ENCODE peak calls at places on chromosome X, in eight cellular contexts. One of them, this sample, is unnamed.
A peak's percentile ranks its signal among the peaks of the same experiment; 100 is the strongest.

GRCh38 chrX:25976683-25977310 is 161.3 kb upstream of the MAGEB18 start:
- DNase-seq in IMR-90: no peak
- DNase-seq in uterus: no peak
- DNase-seq in tibial nerve: no peak
- DNase-seq in body of pancreas: no peak
- DNase-seq in BE2C: peak; percentile 11
- DNase-seq in heart left ventricle: no peak
- DNase-seq in right lobe of liver: no peak
- DNase-seq in this sample: peak; percentile 1

GRCh38 chrX:130174051-130174704 is 2.4 kb downstream of the RAB33A start:
- DNase-seq in IMR-90: peak; percentile 81
- DNase-seq in uterus: peak; percentile 41
- DNase-seq in tibial nerve: peak; percentile 36
- DNase-seq in body of pancreas: no peak
- DNase-seq in BE2C: peak; percentile 52
- DNase-seq in heart left ventricle: peak; percentile 32
- DNase-seq in right lobe of liver: no peak
- DNase-seq in this sample: no peak

GRCh38 chrX:152908486-152908885 is 10.6 kb downstream of the ZNF185 start:
- DNase-seq in IMR-90: no peak
- DNase-seq in uterus: no peak
- DNase-seq in tibial nerve: no peak
- DNase-seq in body of pancreas: no peak
- DNase-seq in BE2C: no peak
- DNase-seq in heart left ventricle: no peak
- DNase-seq in right lobe of liver: no peak
- DNase-seq in this sample: no peak

GRCh38 chrX:1661048-1661921 is 46.4 kb downstream of the ASMT start:
- DNase-seq in IMR-90: no peak
- DNase-seq in uterus: peak; percentile 21
- DNase-seq in tibial nerve: peak; percentile 15
- DNase-seq in body of pancreas: no peak
- DNase-seq in BE2C: no peak
- DNase-seq in heart left ventricle: peak; percentile 17
- DNase-seq in right lobe of liver: peak; percentile 66
- DNase-seq in this sample: peak; percentile 92

GRCh38 chrX:120795301-120795700 is 80.4 kb downstream of the CT47B1 start:
- DNase-seq in IMR-90: no peak
- DNase-seq in uterus: no peak
- DNase-seq in tibial nerve: no peak
- DNase-seq in body of pancreas: no peak
- DNase-seq in BE2C: no peak
- DNase-seq in heart left ventricle: no peak
- DNase-seq in right lobe of liver: no peak
- DNase-seq in this sample: no peak

GRCh38 chrX:155020591-155020990 is 1.9 kb downstream of the F8 start:
- DNase-seq in IMR-90: no peak
- DNase-seq in uterus: no peak
- DNase-seq in tibial nerve: no peak
- DNase-seq in body of pancreas: no peak
- DNase-seq in BE2C: no peak
- DNase-seq in heart left ventricle: no peak
- DNase-seq in right lobe of liver: no peak
- DNase-seq in this sample: no peak

GRCh38 chrX:154712781-154713391 is 38.0 kb downstream of the GAB3 start:
- DNase-seq in IMR-90: peak; percentile 73
- DNase-seq in uterus: no peak
- DNase-seq in tibial nerve: no peak
- DNase-seq in body of pancreas: no peak
- DNase-seq in BE2C: no peak
- DNase-seq in heart left ventricle: no peak
- DNase-seq in right lobe of liver: no peak
- DNase-seq in this sample: no peak

GRCh38 chrX:40092808-40093435 is 4.8 kb downstream of the BCOR start:
- DNase-seq in IMR-90: no peak
- DNase-seq in uterus: no peak
- DNase-seq in tibial nerve: no peak
- DNase-seq in body of pancreas: no peak
- DNase-seq in BE2C: no peak
- DNase-seq in heart left ventricle: no peak
- DNase-seq in right lobe of liver: no peak
- DNase-seq in this sample: peak; percentile 56

GRCh38 chrX:37755073-37755472 is 24.8 kb upstream of the CYBB start:
- DNase-seq in IMR-90: no peak
- DNase-seq in uterus: no peak
- DNase-seq in tibial nerve: no peak
- DNase-seq in body of pancreas: no peak
- DNase-seq in BE2C: no peak
- DNase-seq in heart left ventricle: no peak
- DNase-seq in right lobe of liver: no peak
- DNase-seq in this sample: no peak

GRCh38 chrX:45295587-45295986 is 94.9 kb upstream of the DIPK2B start:
- DNase-seq in IMR-90: peak; percentile 36
- DNase-seq in uterus: no peak
- DNase-seq in tibial nerve: no peak
- DNase-seq in body of pancreas: peak; percentile 17
- DNase-seq in BE2C: peak; percentile 7
- DNase-seq in heart left ventricle: no peak
- DNase-seq in right lobe of liver: no peak
- DNase-seq in this sample: no peak

GRCh38 chrX:38192007-38192625 is 28.6 kb downstream of the SRPX start:
- DNase-seq in IMR-90: peak; percentile 25
- DNase-seq in uterus: no peak
- DNase-seq in tibial nerve: peak; percentile 9
- DNase-seq in body of pancreas: peak; percentile 55
- DNase-seq in BE2C: peak; percentile 46
- DNase-seq in heart left ventricle: no peak
- DNase-seq in right lobe of liver: no peak
- DNase-seq in this sample: peak; percentile 17

GRCh38 chrX:110026099-110026844 is 23.4 kb downstream of the TMEM164 start:
- DNase-seq in IMR-90: no peak
- DNase-seq in uterus: no peak
- DNase-seq in tibial nerve: no peak
- DNase-seq in body of pancreas: no peak
- DNase-seq in BE2C: no peak
- DNase-seq in heart left ventricle: no peak
- DNase-seq in right lobe of liver: no peak
- DNase-seq in this sample: no peak

GRCh38 chrX:55011294-55011693 is 11.1 kb downstream of the APEX2 start:
- DNase-seq in IMR-90: peak; percentile 4
- DNase-seq in uterus: no peak
- DNase-seq in tibial nerve: no peak
- DNase-seq in body of pancreas: no peak
- DNase-seq in BE2C: no peak
- DNase-seq in heart left ventricle: no peak
- DNase-seq in right lobe of liver: no peak
- DNase-seq in this sample: peak; percentile 30

GRCh38 chrX:56728321-56728720 is 722 bp upstream of the NBDY start:
- DNase-seq in IMR-90: no peak
- DNase-seq in uterus: no peak
- DNase-seq in tibial nerve: no peak
- DNase-seq in body of pancreas: no peak
- DNase-seq in BE2C: no peak
- DNase-seq in heart left ventricle: no peak
- DNase-seq in right lobe of liver: no peak
- DNase-seq in this sample: no peak

GRCh38 chrX:10906861-10907260 is 204.3 kb upstream of the HCCS start:
- DNase-seq in IMR-90: peak; percentile 22
- DNase-seq in uterus: no peak
- DNase-seq in tibial nerve: no peak
- DNase-seq in body of pancreas: no peak
- DNase-seq in BE2C: no peak
- DNase-seq in heart left ventricle: no peak
- DNase-seq in right lobe of liver: no peak
- DNase-seq in this sample: no peak

GRCh38 chrX:38260231-38260630 is 39.6 kb upstream of the SRPX start:
- DNase-seq in IMR-90: peak; percentile 11
- DNase-seq in uterus: no peak
- DNase-seq in tibial nerve: no peak
- DNase-seq in body of pancreas: peak; percentile 16
- DNase-seq in BE2C: peak; percentile 26
- DNase-seq in heart left ventricle: no peak
- DNase-seq in right lobe of liver: no peak
- DNase-seq in this sample: peak; percentile 62

GRCh38 chrX:48695524-48695875 is 1.0 kb upstream of the SUV39H1 start:
- DNase-seq in IMR-90: peak; percentile 28
- DNase-seq in uterus: no peak
- DNase-seq in tibial nerve: no peak
- DNase-seq in body of pancreas: no peak
- DNase-seq in BE2C: peak; percentile 19
- DNase-seq in heart left ventricle: no peak
- DNase-seq in right lobe of liver: no peak
- DNase-seq in this sample: peak; percentile 20

GRCh38 chrX:47489507-47490275 is 6.7 kb upstream of the ZNF41 start:
- DNase-seq in IMR-90: no peak
- DNase-seq in uterus: no peak
- DNase-seq in tibial nerve: no peak
- DNase-seq in body of pancreas: no peak
- DNase-seq in BE2C: no peak
- DNase-seq in heart left ventricle: peak; percentile 35
- DNase-seq in right lobe of liver: no peak
- DNase-seq in this sample: no peak

GRCh38 chrX:87409113-87409841 is 108.3 kb upstream of the KLHL4 start:
- DNase-seq in IMR-90: peak; percentile 24
- DNase-seq in uterus: peak; percentile 73
- DNase-seq in tibial nerve: peak; percentile 11
- DNase-seq in body of pancreas: peak; percentile 81
- DNase-seq in BE2C: no peak
- DNase-seq in heart left ventricle: peak; percentile 36
- DNase-seq in right lobe of liver: no peak
- DNase-seq in this sample: no peak

GRCh38 chrX:103779156-103779555 is 2.5 kb downstream of the PLP1 start:
- DNase-seq in IMR-90: no peak
- DNase-seq in uterus: no peak
- DNase-seq in tibial nerve: no peak
- DNase-seq in body of pancreas: no peak
- DNase-seq in BE2C: peak; percentile 20
- DNase-seq in heart left ventricle: no peak
- DNase-seq in right lobe of liver: no peak
- DNase-seq in this sample: no peak

GRCh38 chrX:8233091-8233490 is 62.0 kb upstream of the VCX2 start:
- DNase-seq in IMR-90: no peak
- DNase-seq in uterus: no peak
- DNase-seq in tibial nerve: no peak
- DNase-seq in body of pancreas: no peak
- DNase-seq in BE2C: no peak
- DNase-seq in heart left ventricle: no peak
- DNase-seq in right lobe of liver: no peak
- DNase-seq in this sample: no peak

GRCh38 chrX:47662144-47662657 is 3.2 kb upstream of the UXT start:
- DNase-seq in IMR-90: peak; percentile 93
- DNase-seq in uterus: no peak
- DNase-seq in tibial nerve: no peak
- DNase-seq in body of pancreas: no peak
- DNase-seq in BE2C: no peak
- DNase-seq in heart left ventricle: no peak
- DNase-seq in right lobe of liver: no peak
- DNase-seq in this sample: no peak

GRCh38 chrX:95076449-95076848 is 1402.4 kb downstream of the FAM133A start:
- DNase-seq in IMR-90: peak; percentile 10
- DNase-seq in uterus: no peak
- DNase-seq in tibial nerve: no peak
- DNase-seq in body of pancreas: no peak
- DNase-seq in BE2C: peak; percentile 47
- DNase-seq in heart left ventricle: no peak
- DNase-seq in right lobe of liver: no peak
- DNase-seq in this sample: no peak

GRCh38 chrX:140510306-140510676 is 5.4 kb upstream of the SOX3 start:
- DNase-seq in IMR-90: no peak
- DNase-seq in uterus: no peak
- DNase-seq in tibial nerve: no peak
- DNase-seq in body of pancreas: no peak
- DNase-seq in BE2C: no peak
- DNase-seq in heart left ventricle: no peak
- DNase-seq in right lobe of liver: no peak
- DNase-seq in this sample: peak; percentile 73
- H3K27me3 ChIP-seq in IMR-90: peaks cover 51% of the 10 kb centered on the region
- H3K27me3 ChIP-seq in uterus: no peaks in the 10 kb centered on the region
- H3K27me3 ChIP-seq in tibial nerve: no peaks in the 10 kb centered on the region
- H3K27me3 ChIP-seq in body of pancreas: peaks cover 13% of the 10 kb centered on the region
- H3K27me3 ChIP-seq in BE2C: peaks cover 47% of the 10 kb centered on the region
- H3K27me3 ChIP-seq in heart left ventricle: peaks cover 73% of the 10 kb centered on the region
- H3K27me3 ChIP-seq in right lobe of liver: peaks cover 52% of the 10 kb centered on the region
- H3K27me3 ChIP-seq in this sample: peaks cover 69% of the 10 kb centered on the region

GRCh38 chrX:71919886-71920285 is 9.2 kb downstream of the NHSL2 start:
- DNase-seq in IMR-90: no peak
- DNase-seq in uterus: no peak
- DNase-seq in tibial nerve: no peak
- DNase-seq in body of pancreas: no peak
- DNase-seq in BE2C: no peak
- DNase-seq in heart left ventricle: no peak
- DNase-seq in right lobe of liver: no peak
- DNase-seq in this sample: no peak
- H3K27me3 ChIP-seq in IMR-90: peaks cover 24% of the 10 kb centered on the region
- H3K27me3 ChIP-seq in uterus: no peaks in the 10 kb centered on the region
- H3K27me3 ChIP-seq in tibial nerve: no peaks in the 10 kb centered on the region
- H3K27me3 ChIP-seq in body of pancreas: no peaks in the 10 kb centered on the region
- H3K27me3 ChIP-seq in BE2C: no peaks in the 10 kb centered on the region
- H3K27me3 ChIP-seq in heart left ventricle: no peaks in the 10 kb centered on the region
- H3K27me3 ChIP-seq in right lobe of liver: no peaks in the 10 kb centered on the region
- H3K27me3 ChIP-seq in this sample: no peaks in the 10 kb centered on the region

GRCh38 chrX:134158821-134159512 is 78.0 kb upstream of the CCDC160 start:
- DNase-seq in IMR-90: no peak
- DNase-seq in uterus: no peak
- DNase-seq in tibial nerve: no peak
- DNase-seq in body of pancreas: no peak
- DNase-seq in BE2C: no peak
- DNase-seq in heart left ventricle: no peak
- DNase-seq in right lobe of liver: no peak
- DNase-seq in this sample: no peak

GRCh38 chrX:134167804-134168203 is 69.2 kb upstream of the CCDC160 start:
- DNase-seq in IMR-90: no peak
- DNase-seq in uterus: no peak
- DNase-seq in tibial nerve: no peak
- DNase-seq in body of pancreas: no peak
- DNase-seq in BE2C: no peak
- DNase-seq in heart left ventricle: no peak
- DNase-seq in right lobe of liver: no peak
- DNase-seq in this sample: no peak

GRCh38 chrX:134161162-134161561 is 75.8 kb upstream of the CCDC160 start:
- DNase-seq in IMR-90: no peak
- DNase-seq in uterus: no peak
- DNase-seq in tibial nerve: no peak
- DNase-seq in body of pancreas: no peak
- DNase-seq in BE2C: no peak
- DNase-seq in heart left ventricle: no peak
- DNase-seq in right lobe of liver: no peak
- DNase-seq in this sample: no peak

GRCh38 chrX:134163836-134164235 is 73.1 kb upstream of the CCDC160 start:
- DNase-seq in IMR-90: no peak
- DNase-seq in uterus: no peak
- DNase-seq in tibial nerve: no peak
- DNase-seq in body of pancreas: no peak
- DNase-seq in BE2C: no peak
- DNase-seq in heart left ventricle: no peak
- DNase-seq in right lobe of liver: no peak
- DNase-seq in this sample: no peak

GRCh38 chrX:134162032-134162431 is 75.0 kb upstream of the CCDC160 start:
- DNase-seq in IMR-90: no peak
- DNase-seq in uterus: no peak
- DNase-seq in tibial nerve: no peak
- DNase-seq in body of pancreas: no peak
- DNase-seq in BE2C: no peak
- DNase-seq in heart left ventricle: no peak
- DNase-seq in right lobe of liver: no peak
- DNase-seq in this sample: no peak
- H3K27me3 ChIP-seq in IMR-90: no peaks in the 10 kb centered on the region
- H3K27me3 ChIP-seq in uterus: no peaks in the 10 kb centered on the region
- H3K27me3 ChIP-seq in tibial nerve: no peaks in the 10 kb centered on the region
- H3K27me3 ChIP-seq in body of pancreas: no peaks in the 10 kb centered on the region
- H3K27me3 ChIP-seq in BE2C: no peaks in the 10 kb centered on the region
- H3K27me3 ChIP-seq in heart left ventricle: no peaks in the 10 kb centered on the region
- H3K27me3 ChIP-seq in right lobe of liver: no peaks in the 10 kb centered on the region
- H3K27me3 ChIP-seq in this sample: no peaks in the 10 kb centered on the region

GRCh38 chrX:17596546-17597205 is 140.6 kb upstream of the SCML1 start:
- DNase-seq in IMR-90: no peak
- DNase-seq in uterus: no peak
- DNase-seq in tibial nerve: no peak
- DNase-seq in body of pancreas: no peak
- DNase-seq in BE2C: no peak
- DNase-seq in heart left ventricle: no peak
- DNase-seq in right lobe of liver: no peak
- DNase-seq in this sample: no peak
- H3K27me3 ChIP-seq in IMR-90: no peaks in the 10 kb centered on the region
- H3K27me3 ChIP-seq in uterus: no peaks in the 10 kb centered on the region
- H3K27me3 ChIP-seq in tibial nerve: no peaks in the 10 kb centered on the region
- H3K27me3 ChIP-seq in body of pancreas: no peaks in the 10 kb centered on the region
- H3K27me3 ChIP-seq in BE2C: no peaks in the 10 kb centered on the region
- H3K27me3 ChIP-seq in heart left ventricle: peaks cover 2% of the 10 kb centered on the region
- H3K27me3 ChIP-seq in right lobe of liver: no peaks in the 10 kb centered on the region
- H3K27me3 ChIP-seq in this sample: no peaks in the 10 kb centered on the region